ENCODE peak calls at places on chromosomes 13 and 19, in seven cellular contexts. W is aorta; A is AG04450; K is activated CD4-positive, alpha-beta T cell treated with anti-CD3 and anti-CD28 coated beads, Interleukin-2, amount 50 U/mL, for 48 hours; J is midbrain; Z is LHCN-M2; Y is anterior cingulate cortex. L is an unnamed sample.

GRCh38 chr13:94239135-94239534 is 240.3 kb downstream of the DCT start:
- DNase-seq in W (no peak), A (peak), K (no peak), J (no peak), Z (peak), Y (no peak), L (no peak)

GRCh38 chr13:113832204-113832603 is 31.7 kb downstream of the GAS6 start:
- DNase-seq in W (no peak), A (no peak), K (no peak), J (no peak), Z (peak), Y (no peak), L (no peak)

GRCh38 chr19:3440082-3440481 is 40.2 kb downstream of the SMIM24 start:
- DNase-seq in W (peak), A (no peak), K (peak), J (peak), Z (peak), Y (peak), L (peak)

GRCh38 chr19:47305309-47305751 is 4.3 kb upstream of the C5AR1 start:
- DNase-seq in W (peak), A (peak), K (peak), J (peak), Z (peak), Y (peak), L (peak)

GRCh38 chr19:18789883-18790565 is 1.1 kb downstream of the COMP start:
- DNase-seq in W (no peak), A (no peak), K (peak), J (no peak), Z (no peak), Y (no peak), L (no peak)

GRCh38 chr19:43914051-43914450 is 21.0 kb downstream of the ZNF45 start:
- DNase-seq in W (no peak), A (no peak), K (no peak), J (no peak), Z (peak), Y (no peak), L (no peak)

GRCh38 chr19:10752237-10752912 is 34.5 kb downstream of the DNM2 start:
- DNase-seq in W (no peak), A (no peak), K (no peak), J (peak), Z (no peak), Y (peak), L (no peak)

GRCh38 chr13:101520672-101521071 is 68.2 kb downstream of the ITGBL1 start:
- DNase-seq in W (no peak), A (peak), K (peak), J (no peak), Z (peak), Y (no peak), L (no peak)

GRCh38 chr13:23788459-23788858 is 100.7 kb downstream of the MIPEP start:
- DNase-seq in W (no peak), A (no peak), K (no peak), J (no peak), Z (no peak), Y (no peak), L (no peak)

GRCh38 chr19:2869618-2870017 is 2.5 kb downstream of the ZNF556 start:
- DNase-seq in W (no peak), A (no peak), K (no peak), J (no peak), Z (peak), Y (no peak), L (no peak)